ENCODE peak calls at places on chromosomes 2 and 18, in ten cellular contexts. One of them, this sample, is unnamed.

GRCh38 chr2:2016912-2017311 is 272.6 kb upstream of the PXDN start:
- DNase-seq in HCT116: no peak
- DNase-seq in A172: no peak
- DNase-seq in H54: no peak
- DNase-seq in effector memory CD8-positive, alpha-beta T cell: no peak
- DNase-seq in ELR: no peak
- DNase-seq in activated CD8-positive, alpha-beta memory T cell treated with anti-CD3 and anti-CD28 coated beads, Interleukin-2, amount 50 U/mL, for 48 hours: no peak
- DNase-seq in Calu3: no peak
- DNase-seq in AG08396: no peak
- DNase-seq in EL: no peak
- DNase-seq in this sample: no peak

GRCh38 chr18:35203001-35203553 is 37.8 kb upstream of the ZNF397 start:
- DNase-seq in HCT116: no peak
- DNase-seq in A172: no peak
- DNase-seq in H54: no peak
- DNase-seq in effector memory CD8-positive, alpha-beta T cell: no peak
- DNase-seq in ELR: no peak
- DNase-seq in activated CD8-positive, alpha-beta memory T cell treated with anti-CD3 and anti-CD28 coated beads, Interleukin-2, amount 50 U/mL, for 48 hours: no peak
- DNase-seq in Calu3: no peak
- DNase-seq in AG08396: no peak
- DNase-seq in EL: peak; percentile 13
- DNase-seq in this sample: no peak

GRCh38 chr2:31312898-31313297 is 78.9 kb downstream of the EHD3 start:
- DNase-seq in HCT116: no peak
- DNase-seq in A172: peak; percentile 54
- DNase-seq in H54: no peak
- DNase-seq in effector memory CD8-positive, alpha-beta T cell: no peak
- DNase-seq in ELR: no peak
- DNase-seq in activated CD8-positive, alpha-beta memory T cell treated with anti-CD3 and anti-CD28 coated beads, Interleukin-2, amount 50 U/mL, for 48 hours: no peak
- DNase-seq in Calu3: no peak
- DNase-seq in AG08396: no peak
- DNase-seq in EL: no peak
- DNase-seq in this sample: peak; percentile 42

GRCh38 chr2:178361588-178361987 is 89.4 kb downstream of the PRKRA start:
- DNase-seq in HCT116: no peak
- DNase-seq in A172: no peak
- DNase-seq in H54: no peak
- DNase-seq in effector memory CD8-positive, alpha-beta T cell: no peak
- DNase-seq in ELR: no peak
- DNase-seq in activated CD8-positive, alpha-beta memory T cell treated with anti-CD3 and anti-CD28 coated beads, Interleukin-2, amount 50 U/mL, for 48 hours: no peak
- DNase-seq in Calu3: no peak
- DNase-seq in AG08396: no peak
- DNase-seq in EL: no peak
- DNase-seq in this sample: no peak

GRCh38 chr2:16094851-16095250 is 154.5 kb downstream of the MYCN start:
- DNase-seq in HCT116: no peak
- DNase-seq in A172: no peak
- DNase-seq in H54: no peak
- DNase-seq in effector memory CD8-positive, alpha-beta T cell: no peak
- DNase-seq in ELR: no peak
- DNase-seq in activated CD8-positive, alpha-beta memory T cell treated with anti-CD3 and anti-CD28 coated beads, Interleukin-2, amount 50 U/mL, for 48 hours: no peak
- DNase-seq in Calu3: no peak
- DNase-seq in AG08396: no peak
- DNase-seq in EL: no peak
- DNase-seq in this sample: no peak

GRCh38 chr18:63407734-63408133 is 14.5 kb downstream of the VPS4B start:
- DNase-seq in HCT116: no peak
- DNase-seq in A172: no peak
- DNase-seq in H54: no peak
- DNase-seq in effector memory CD8-positive, alpha-beta T cell: no peak
- DNase-seq in ELR: no peak
- DNase-seq in activated CD8-positive, alpha-beta memory T cell treated with anti-CD3 and anti-CD28 coated beads, Interleukin-2, amount 50 U/mL, for 48 hours: no peak
- DNase-seq in Calu3: no peak
- DNase-seq in AG08396: no peak
- DNase-seq in EL: no peak
- DNase-seq in this sample: no peak

GRCh38 chr18:58119819-58120218 is 75.8 kb downstream of the NEDD4L start:
- DNase-seq in HCT116: no peak
- DNase-seq in A172: no peak
- DNase-seq in H54: no peak
- DNase-seq in effector memory CD8-positive, alpha-beta T cell: no peak
- DNase-seq in ELR: no peak
- DNase-seq in activated CD8-positive, alpha-beta memory T cell treated with anti-CD3 and anti-CD28 coated beads, Interleukin-2, amount 50 U/mL, for 48 hours: no peak
- DNase-seq in Calu3: no peak
- DNase-seq in AG08396: no peak
- DNase-seq in EL: no peak
- DNase-seq in this sample: no peak

GRCh38 chr2:25453199-25453903 is 111.6 kb upstream of the DNMT3A start:
- DNase-seq in HCT116: no peak
- DNase-seq in A172: no peak
- DNase-seq in H54: no peak
- DNase-seq in effector memory CD8-positive, alpha-beta T cell: no peak
- DNase-seq in ELR: peak; percentile 25
- DNase-seq in activated CD8-positive, alpha-beta memory T cell treated with anti-CD3 and anti-CD28 coated beads, Interleukin-2, amount 50 U/mL, for 48 hours: no peak
- DNase-seq in Calu3: no peak
- DNase-seq in AG08396: no peak
- DNase-seq in EL: peak; percentile 2
- DNase-seq in this sample: no peak

GRCh38 chr18:13500227-13500865 is 226.0 kb downstream of the FAM210A start:
- DNase-seq in HCT116: no peak
- DNase-seq in A172: peak; percentile 50
- DNase-seq in H54: peak; percentile 9
- DNase-seq in effector memory CD8-positive, alpha-beta T cell: no peak
- DNase-seq in ELR: no peak
- DNase-seq in activated CD8-positive, alpha-beta memory T cell treated with anti-CD3 and anti-CD28 coated beads, Interleukin-2, amount 50 U/mL, for 48 hours: no peak
- DNase-seq in Calu3: no peak
- DNase-seq in AG08396: no peak
- DNase-seq in EL: peak; percentile 18
- DNase-seq in this sample: peak; percentile 53

GRCh38 chr2:119372778-119373568 is 6.2 kb downstream of the DBI start:
- DNase-seq in HCT116: no peak
- DNase-seq in A172: no peak
- DNase-seq in H54: no peak
- DNase-seq in effector memory CD8-positive, alpha-beta T cell: no peak
- DNase-seq in ELR: no peak
- DNase-seq in activated CD8-positive, alpha-beta memory T cell treated with anti-CD3 and anti-CD28 coated beads, Interleukin-2, amount 50 U/mL, for 48 hours: no peak
- DNase-seq in Calu3: no peak
- DNase-seq in AG08396: no peak
- DNase-seq in EL: no peak
- DNase-seq in this sample: no peak

GRCh38 chr2:71801969-71802368 is 345.7 kb downstream of the CYP26B1 start:
- DNase-seq in HCT116: peak; percentile 27
- DNase-seq in A172: peak; percentile 44
- DNase-seq in H54: peak; percentile 50
- DNase-seq in effector memory CD8-positive, alpha-beta T cell: no peak
- DNase-seq in ELR: peak; percentile 57
- DNase-seq in activated CD8-positive, alpha-beta memory T cell treated with anti-CD3 and anti-CD28 coated beads, Interleukin-2, amount 50 U/mL, for 48 hours: peak; percentile 45
- DNase-seq in Calu3: peak; percentile 47
- DNase-seq in AG08396: peak; percentile 76
- DNase-seq in EL: peak; percentile 69
- DNase-seq in this sample: peak; percentile 64

GRCh38 chr2:10158681-10159080 is 36.1 kb downstream of the RRM2 start:
- DNase-seq in HCT116: no peak
- DNase-seq in A172: no peak
- DNase-seq in H54: no peak
- DNase-seq in effector memory CD8-positive, alpha-beta T cell: no peak
- DNase-seq in ELR: no peak
- DNase-seq in activated CD8-positive, alpha-beta memory T cell treated with anti-CD3 and anti-CD28 coated beads, Interleukin-2, amount 50 U/mL, for 48 hours: no peak
- DNase-seq in Calu3: no peak
- DNase-seq in AG08396: no peak
- DNase-seq in EL: no peak
- DNase-seq in this sample: no peak

This sample was measured in A673.